ENCODE peak calls at places on chromosome 17, in seven cellular contexts. W, Q, E, Z, V, N and F are unnamed samples.

GRCh38 chr17:15464629-15465028 is 2.8 kb downstream of the CDRT4 start:
- DNase-seq in W (no peak), Q (no peak), E (no peak), Z (no peak), V (no peak), N (no peak), F (no peak)

GRCh38 chr17:80292557-80292956 is 31.9 kb downstream of the RNF213 start:
- DNase-seq in W (no peak), Q (no peak), E (no peak), Z (no peak), V (no peak), N (no peak), F (no peak)

GRCh38 chr17:929547-929946 is 50.0 kb downstream of the NXN start:
- DNase-seq in W (no peak), Q (peak), E (no peak), Z (no peak), V (no peak), N (no peak), F (no peak)

GRCh38 chr17:78129385-78130079 is 977 bp upstream of the TMC6 start:
- DNase-seq in W (no peak), Q (no peak), E (no peak), Z (no peak), V (no peak), N (peak), F (no peak)

GRCh38 chr17:66702106-66702936 is 132.6 kb upstream of the CACNG5 start:
- DNase-seq in W (no peak), Q (peak), E (no peak), Z (no peak), V (no peak), N (no peak), F (no peak)

GRCh38 chr17:81044764-81045589 is 10.0 kb downstream of the BAIAP2 start:
- DNase-seq in W (peak), Q (peak), E (peak), Z (no peak), V (no peak), N (no peak), F (no peak)

GRCh38 chr17:64133546-64134215 is 3.7 kb upstream of the ERN1 start:
- DNase-seq in W (peak), Q (peak), E (peak), Z (peak), V (peak), N (peak), F (no peak)

GRCh38 chr17:75749545-75750389 is 15.2 kb downstream of the GALK1 start:
- DNase-seq in W (peak), Q (peak), E (peak), Z (no peak), V (peak), N (peak), F (peak)

GRCh38 chr17:45086346-45086745 is 25.2 kb downstream of the NMT1 start:
- DNase-seq in W (no peak), Q (no peak), E (no peak), Z (no peak), V (no peak), N (no peak), F (no peak)